ENCODE peak calls at places on chromosomes 11 and 22, in five cellular contexts. One of them, this sample, is unnamed.
A peak's percentile ranks its signal among the peaks of the same experiment; 100 is the strongest.

GRCh38 chr11:116733959-116734517 is 38.7 kb downstream of the BUD13 start:
- DNase-seq in iPS DF 6.9: no peak
- DNase-seq in tibial nerve: no peak
- DNase-seq in CD4-positive, CD25-positive, alpha-beta regulatory T cell: no peak
- DNase-seq in aorta: no peak
- DNase-seq in this sample: peak; percentile 6

GRCh38 chr22:45577746-45578523 is 75.3 kb downstream of the FBLN1 start:
- DNase-seq in tibial nerve: peak; percentile 67
- DNase-seq in CD4-positive, CD25-positive, alpha-beta regulatory T cell: peak; percentile 47
- DNase-seq in iPS DF 6.9: peak; percentile 68
- DNase-seq in aorta: peak; percentile 95
- DNase-seq in this sample: peak; percentile 86

GRCh38 chr22:33807465-33807864 is 112.8 kb downstream of the LARGE1 start:
- DNase-seq in iPS DF 6.9: no peak
- DNase-seq in CD4-positive, CD25-positive, alpha-beta regulatory T cell: no peak
- DNase-seq in aorta: no peak
- DNase-seq in tibial nerve: no peak
- DNase-seq in this sample: no peak

GRCh38 chr11:86660011-86660595 is 12.3 kb downstream of the ME3 start:
- DNase-seq in iPS DF 6.9: no peak
- DNase-seq in aorta: no peak
- DNase-seq in CD4-positive, CD25-positive, alpha-beta regulatory T cell: no peak
- DNase-seq in tibial nerve: no peak
- DNase-seq in this sample: no peak

GRCh38 chr11:6637871-6638270 is 17.7 kb downstream of the DCHS1 start:
- DNase-seq in aorta: no peak
- DNase-seq in CD4-positive, CD25-positive, alpha-beta regulatory T cell: no peak
- DNase-seq in tibial nerve: no peak
- DNase-seq in iPS DF 6.9: no peak
- DNase-seq in this sample: peak; percentile 74

GRCh38 chr11:12285811-12286222 is 91.6 kb upstream of the PARVA start:
- DNase-seq in tibial nerve: no peak
- DNase-seq in aorta: no peak
- DNase-seq in CD4-positive, CD25-positive, alpha-beta regulatory T cell: no peak
- DNase-seq in iPS DF 6.9: no peak
- DNase-seq in this sample: no peak

GRCh38 chr11:115548878-115549528 is 44.8 kb upstream of the CADM1 start:
- DNase-seq in CD4-positive, CD25-positive, alpha-beta regulatory T cell: no peak
- DNase-seq in aorta: no peak
- DNase-seq in tibial nerve: no peak
- DNase-seq in iPS DF 6.9: peak; percentile 75
- DNase-seq in this sample: no peak

GRCh38 chr22:37989146-37990045 is 5.0 kb upstream of the SOX10 start:
- DNase-seq in aorta: no peak
- DNase-seq in tibial nerve: no peak
- DNase-seq in iPS DF 6.9: no peak
- DNase-seq in CD4-positive, CD25-positive, alpha-beta regulatory T cell: no peak
- DNase-seq in this sample: no peak

GRCh38 chr11:108647701-108648527 is 17.0 kb upstream of the DDX10 start:
- DNase-seq in iPS DF 6.9: peak; percentile 68
- DNase-seq in aorta: no peak
- DNase-seq in CD4-positive, CD25-positive, alpha-beta regulatory T cell: peak; percentile 37
- DNase-seq in tibial nerve: no peak
- DNase-seq in this sample: peak; percentile 64

GRCh38 chr11:64034411-64034811 is 1.3 kb upstream of the FLRT1 start:
- DNase-seq in iPS DF 6.9: no peak
- DNase-seq in tibial nerve: no peak
- DNase-seq in CD4-positive, CD25-positive, alpha-beta regulatory T cell: no peak
- DNase-seq in aorta: no peak
- DNase-seq in this sample: no peak

GRCh38 chr22:27370281-27370680 is 431.3 kb downstream of the MN1 start:
- DNase-seq in iPS DF 6.9: no peak
- DNase-seq in aorta: no peak
- DNase-seq in tibial nerve: no peak
- DNase-seq in CD4-positive, CD25-positive, alpha-beta regulatory T cell: no peak
- DNase-seq in this sample: no peak

GRCh38 chr11:64028398-64029115 is 7.2 kb upstream of the FLRT1 start:
- DNase-seq in CD4-positive, CD25-positive, alpha-beta regulatory T cell: no peak
- DNase-seq in iPS DF 6.9: peak; percentile 52
- DNase-seq in tibial nerve: no peak
- DNase-seq in aorta: no peak
- DNase-seq in this sample: no peak

GRCh38 chr22:47219789-47220188 is 457.3 kb downstream of the TBC1D22A start:
- DNase-seq in iPS DF 6.9: no peak
- DNase-seq in CD4-positive, CD25-positive, alpha-beta regulatory T cell: no peak
- DNase-seq in tibial nerve: no peak
- DNase-seq in aorta: no peak
- DNase-seq in this sample: no peak

GRCh38 chr11:118841469-118842222 is 42.0 kb upstream of the CXCR5 start:
- DNase-seq in tibial nerve: no peak
- DNase-seq in CD4-positive, CD25-positive, alpha-beta regulatory T cell: no peak
- DNase-seq in iPS DF 6.9: no peak
- DNase-seq in aorta: no peak
- DNase-seq in this sample: peak; percentile 17

GRCh38 chr11:105588001-105588400 is 21.9 kb upstream of the GRIA4 start:
- DNase-seq in tibial nerve: no peak
- DNase-seq in CD4-positive, CD25-positive, alpha-beta regulatory T cell: no peak
- DNase-seq in aorta: no peak
- DNase-seq in iPS DF 6.9: no peak
- DNase-seq in this sample: no peak

GRCh38 chr11:45337583-45338360 is 51.6 kb upstream of the SYT13 start:
- DNase-seq in CD4-positive, CD25-positive, alpha-beta regulatory T cell: no peak
- DNase-seq in iPS DF 6.9: no peak
- DNase-seq in aorta: no peak
- DNase-seq in tibial nerve: no peak
- DNase-seq in this sample: no peak

GRCh38 chr11:29389793-29390192 is 627.0 kb downstream of the KCNA4 start:
- DNase-seq in aorta: no peak
- DNase-seq in tibial nerve: no peak
- DNase-seq in CD4-positive, CD25-positive, alpha-beta regulatory T cell: no peak
- DNase-seq in iPS DF 6.9: no peak
- DNase-seq in this sample: no peak

GRCh38 chr11:12150831-12151382 is 40.5 kb downstream of the MICAL2 start:
- DNase-seq in aorta: no peak
- DNase-seq in iPS DF 6.9: no peak
- DNase-seq in tibial nerve: no peak
- DNase-seq in CD4-positive, CD25-positive, alpha-beta regulatory T cell: no peak
- DNase-seq in this sample: no peak

GRCh38 chr22:41184679-41185078 is 20.4 kb upstream of the L3MBTL2 start:
- DNase-seq in CD4-positive, CD25-positive, alpha-beta regulatory T cell: no peak
- DNase-seq in iPS DF 6.9: peak; percentile 52
- DNase-seq in tibial nerve: no peak
- DNase-seq in aorta: no peak
- DNase-seq in this sample: no peak

GRCh38 chr11:35525501-35526175 is at the start of gene PAMR1:
- DNase-seq in iPS DF 6.9: peak; percentile 41
- DNase-seq in aorta: peak; percentile 84
- DNase-seq in CD4-positive, CD25-positive, alpha-beta regulatory T cell: no peak
- DNase-seq in tibial nerve: peak; percentile 39
- DNase-seq in this sample: peak; percentile 61

GRCh38 chr22:30806391-30806861 is 111.8 kb downstream of the OSBP2 start:
- DNase-seq in CD4-positive, CD25-positive, alpha-beta regulatory T cell: no peak
- DNase-seq in iPS DF 6.9: no peak
- DNase-seq in aorta: no peak
- DNase-seq in tibial nerve: no peak
- DNase-seq in this sample: no peak

GRCh38 chr11:19690885-19691284 is 21.8 kb upstream of the NAV2 start:
- DNase-seq in aorta: no peak
- DNase-seq in iPS DF 6.9: no peak
- DNase-seq in tibial nerve: no peak
- DNase-seq in CD4-positive, CD25-positive, alpha-beta regulatory T cell: no peak
- DNase-seq in this sample: no peak

GRCh38 chr22:36635483-36635882 is 68.1 kb downstream of the CACNG2 start:
- DNase-seq in iPS DF 6.9: no peak
- DNase-seq in CD4-positive, CD25-positive, alpha-beta regulatory T cell: no peak
- DNase-seq in tibial nerve: no peak
- DNase-seq in aorta: no peak
- DNase-seq in this sample: no peak

GRCh38 chr11:90220391-90220790 is 2.5 kb downstream of the CHORDC1 start:
- DNase-seq in tibial nerve: no peak
- DNase-seq in iPS DF 6.9: no peak
- DNase-seq in CD4-positive, CD25-positive, alpha-beta regulatory T cell: no peak
- DNase-seq in aorta: no peak
- DNase-seq in this sample: no peak

GRCh38 chr11:77019976-77020591 is 14.1 kb upstream of the B3GNT6 start:
- DNase-seq in tibial nerve: no peak
- DNase-seq in aorta: no peak
- DNase-seq in CD4-positive, CD25-positive, alpha-beta regulatory T cell: no peak
- DNase-seq in iPS DF 6.9: no peak
- DNase-seq in this sample: no peak
- H3K27ac ChIP-seq in tibial nerve: no peak overlapping the region
- H3K27ac ChIP-seq in aorta: no peak overlapping the region
- H3K27ac ChIP-seq in CD4-positive, CD25-positive, alpha-beta regulatory T cell: no peak overlapping the region
- H3K27ac ChIP-seq in iPS DF 6.9: no peak overlapping the region
- H3K27ac ChIP-seq in this sample: no peak overlapping the region

DNA sequence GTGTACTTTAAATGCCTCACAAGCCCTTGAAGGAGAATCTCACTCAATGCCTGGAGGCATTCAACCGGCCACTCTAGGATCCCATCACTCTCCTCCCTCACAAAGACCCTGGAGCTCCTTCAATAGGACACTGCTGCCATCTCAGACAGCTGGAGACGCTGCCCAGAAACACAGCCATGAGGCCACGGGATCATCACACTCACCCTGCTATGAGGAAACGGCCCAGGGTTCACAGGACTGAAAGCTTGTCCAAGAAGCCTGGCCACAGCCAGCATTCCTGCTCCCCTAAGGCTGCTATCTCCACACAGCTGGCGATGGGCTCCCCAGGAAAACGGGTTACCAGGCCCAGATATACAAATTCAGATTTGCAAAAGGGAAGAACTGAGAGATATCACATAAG is 13.2 kb downstream of the CARS1 start:
- DNase-seq in CD4-positive, CD25-positive, alpha-beta regulatory T cell: no peak
- DNase-seq in iPS DF 6.9: no peak
- DNase-seq in aorta: no peak
- DNase-seq in tibial nerve: no peak
- DNase-seq in this sample: no peak
- H3K4me3 ChIP-seq in CD4-positive, CD25-positive, alpha-beta regulatory T cell: no peak overlapping the region
- H3K4me3 ChIP-seq in iPS DF 6.9: no peak overlapping the region
- H3K4me3 ChIP-seq in aorta: no peak overlapping the region
- H3K4me3 ChIP-seq in tibial nerve: no peak overlapping the region
- H3K4me3 ChIP-seq in this sample: no peak overlapping the region

DNA sequence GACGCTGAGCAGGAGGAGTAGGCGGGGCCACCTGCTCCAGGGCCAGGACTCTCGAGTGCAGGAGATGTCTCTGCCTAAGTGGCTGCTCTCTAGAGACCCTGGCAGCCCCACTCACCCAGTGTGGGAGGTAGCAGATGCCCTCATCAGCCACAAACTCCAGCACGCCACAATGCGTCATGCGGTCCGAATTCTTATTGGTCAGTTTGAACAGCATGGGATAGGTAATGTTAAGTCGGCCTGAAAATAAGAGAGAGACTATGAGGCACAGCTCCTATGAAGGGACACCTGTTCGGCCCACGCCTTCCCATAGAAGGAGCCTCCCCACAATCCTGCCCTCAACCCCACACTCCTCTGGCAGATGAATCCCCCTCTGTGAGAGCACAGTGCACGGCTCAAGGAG is 7.4 kb downstream of the UFD1 start:
- DNase-seq in CD4-positive, CD25-positive, alpha-beta regulatory T cell: no peak
- DNase-seq in tibial nerve: no peak
- DNase-seq in aorta: no peak
- DNase-seq in iPS DF 6.9: no peak
- DNase-seq in this sample: no peak
- H3K36me3 ChIP-seq in CD4-positive, CD25-positive, alpha-beta regulatory T cell: peaks cover 88% of the 10 kb centered on the region
- H3K36me3 ChIP-seq in tibial nerve: peaks cover 89% of the 10 kb centered on the region
- H3K36me3 ChIP-seq in aorta: no peaks in the 10 kb centered on the region
- H3K36me3 ChIP-seq in iPS DF 6.9: peaks cover 42% of the 10 kb centered on the region
- H3K36me3 ChIP-seq in this sample: peaks cover 89% of the 10 kb centered on the region

GRCh38 chr11:14578551-14578956 is 58.4 kb upstream of the PSMA1 start:
- DNase-seq in iPS DF 6.9: no peak
- DNase-seq in aorta: no peak
- DNase-seq in CD4-positive, CD25-positive, alpha-beta regulatory T cell: peak; percentile 59
- DNase-seq in tibial nerve: no peak
- DNase-seq in this sample: no peak
- H3K27ac ChIP-seq in iPS DF 6.9: no peak overlapping the region
- H3K27ac ChIP-seq in aorta: no peak overlapping the region
- H3K27ac ChIP-seq in CD4-positive, CD25-positive, alpha-beta regulatory T cell: peak overlapping the region; percentile 75
- H3K27ac ChIP-seq in tibial nerve: no peak overlapping the region
- H3K27ac ChIP-seq in this sample: peak overlapping the region; percentile 85

GRCh38 chr11:30758012-30758411 is 171.9 kb upstream of the MPPED2 start:
- DNase-seq in tibial nerve: no peak
- DNase-seq in iPS DF 6.9: no peak
- DNase-seq in CD4-positive, CD25-positive, alpha-beta regulatory T cell: no peak
- DNase-seq in aorta: no peak
- DNase-seq in this sample: no peak
- H3K4me3 ChIP-seq in tibial nerve: no peak overlapping the region
- H3K4me3 ChIP-seq in iPS DF 6.9: no peak overlapping the region
- H3K4me3 ChIP-seq in CD4-positive, CD25-positive, alpha-beta regulatory T cell: no peak overlapping the region
- H3K4me3 ChIP-seq in aorta: no peak overlapping the region
- H3K4me3 ChIP-seq in this sample: no peak overlapping the region

GRCh38 chr11:66369073-66369894 is 2.3 kb downstream of the SLC29A2 start:
- DNase-seq in tibial nerve: no peak
- DNase-seq in CD4-positive, CD25-positive, alpha-beta regulatory T cell: no peak
- DNase-seq in aorta: no peak
- DNase-seq in iPS DF 6.9: no peak
- DNase-seq in this sample: peak; percentile 65

GRCh38 chr11:66366844-66367477 is 4.6 kb downstream of the SLC29A2 start:
- DNase-seq in aorta: no peak
- DNase-seq in tibial nerve: no peak
- DNase-seq in iPS DF 6.9: no peak
- DNase-seq in CD4-positive, CD25-positive, alpha-beta regulatory T cell: no peak
- DNase-seq in this sample: no peak

GRCh38 chr11:66365711-66366619 is 5.6 kb downstream of the SLC29A2 start:
- DNase-seq in iPS DF 6.9: no peak
- DNase-seq in aorta: peak; percentile 65
- DNase-seq in tibial nerve: no peak
- DNase-seq in CD4-positive, CD25-positive, alpha-beta regulatory T cell: no peak
- DNase-seq in this sample: no peak

GRCh38 chr11:66368484-66368883 is 3.1 kb downstream of the SLC29A2 start:
- DNase-seq in aorta: no peak
- DNase-seq in iPS DF 6.9: no peak
- DNase-seq in CD4-positive, CD25-positive, alpha-beta regulatory T cell: no peak
- DNase-seq in tibial nerve: no peak
- DNase-seq in this sample: no peak

DNA sequence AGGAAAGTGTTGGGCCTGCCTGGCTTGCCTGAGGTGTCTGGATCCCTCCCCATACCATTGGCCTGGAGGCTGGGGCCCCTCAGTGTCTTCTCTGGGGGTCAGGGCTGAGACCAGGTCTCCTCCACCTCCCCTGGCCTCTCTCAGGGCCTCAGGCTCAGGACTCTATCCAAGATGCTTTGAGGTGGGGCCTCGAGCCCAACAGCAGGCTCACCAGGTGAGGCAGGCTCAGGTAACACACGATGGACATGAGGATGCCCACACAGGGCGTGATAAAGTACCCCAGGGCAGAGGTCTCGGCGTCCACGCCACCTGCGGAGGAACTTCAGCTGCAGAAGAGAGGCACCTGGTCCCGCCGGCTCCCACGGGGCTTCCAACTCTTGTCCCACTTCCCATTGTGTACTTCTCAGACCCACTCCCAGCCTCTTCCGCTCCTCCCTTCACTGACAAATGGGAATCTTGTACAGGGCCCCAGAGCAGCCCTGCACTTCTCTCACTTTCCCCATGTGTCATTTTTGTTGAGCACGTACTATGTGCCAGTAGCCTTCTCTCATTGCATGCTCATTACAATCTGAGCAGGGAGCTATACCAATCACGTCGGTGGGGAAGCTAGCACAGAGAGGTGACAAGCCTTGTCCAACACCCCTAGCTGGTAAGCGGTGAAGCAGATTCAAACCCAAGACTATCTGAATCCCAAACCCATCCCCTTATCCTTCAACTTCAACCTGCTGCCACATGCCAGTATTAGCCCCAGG is 3.8 kb downstream of the SLC29A2 start:
- DNase-seq in CD4-positive, CD25-positive, alpha-beta regulatory T cell: no peak
- DNase-seq in aorta: no peak
- DNase-seq in tibial nerve: no peak
- DNase-seq in iPS DF 6.9: no peak
- DNase-seq in this sample: peak; percentile 71
- H3K36me3 ChIP-seq in CD4-positive, CD25-positive, alpha-beta regulatory T cell: no peaks in the 10 kb centered on the region
- H3K36me3 ChIP-seq in aorta: no peaks in the 10 kb centered on the region
- H3K36me3 ChIP-seq in tibial nerve: no peaks in the 10 kb centered on the region
- H3K36me3 ChIP-seq in iPS DF 6.9: peaks cover 49% of the 10 kb centered on the region
- H3K36me3 ChIP-seq in this sample: peaks cover 5% of the 10 kb centered on the region